ENCODE peak calls at places on chromosomes 7 and 10, in seven cellular contexts. One of them, this sample, is unnamed.

GRCh38 chr10:83603708-83604107 is 535.6 kb upstream of the GHITM start:
- DNase-seq in activated B cell treated with CpG ODN at 0.5 μM for 24 hours: no peak
- DNase-seq in left lobe of liver: no peak
- DNase-seq in GM23248: no peak
- DNase-seq in fibroblast of the conjunctiva: no peak
- DNase-seq in NB4: peak
- DNase-seq in T-helper 2 cell treated with Interferon-gamma antibody and Interleukin-4, amounts not matched to agents 5 μg/mL and 100 μg/mL, for 36 hours: peak
- DNase-seq in this sample: no peak

GRCh38 chr10:9301148-9301547 is 1246.7 kb downstream of the GATA3 start:
- DNase-seq in activated B cell treated with CpG ODN at 0.5 μM for 24 hours: no peak
- DNase-seq in left lobe of liver: no peak
- DNase-seq in GM23248: peak
- DNase-seq in fibroblast of the conjunctiva: peak
- DNase-seq in NB4: no peak
- DNase-seq in T-helper 2 cell treated with Interferon-gamma antibody and Interleukin-4, amounts not matched to agents 5 μg/mL and 100 μg/mL, for 36 hours: no peak
- DNase-seq in this sample: no peak

GRCh38 chr10:122152544-122152943 is 118.6 kb upstream of the BTBD16 start:
- DNase-seq in activated B cell treated with CpG ODN at 0.5 μM for 24 hours: no peak
- DNase-seq in left lobe of liver: no peak
- DNase-seq in GM23248: peak
- DNase-seq in fibroblast of the conjunctiva: peak
- DNase-seq in NB4: no peak
- DNase-seq in T-helper 2 cell treated with Interferon-gamma antibody and Interleukin-4, amounts not matched to agents 5 μg/mL and 100 μg/mL, for 36 hours: no peak
- DNase-seq in this sample: no peak

GRCh38 chr10:92074126-92074887 is 150.7 kb downstream of the BTAF1 start:
- DNase-seq in activated B cell treated with CpG ODN at 0.5 μM for 24 hours: no peak
- DNase-seq in left lobe of liver: no peak
- DNase-seq in GM23248: peak
- DNase-seq in fibroblast of the conjunctiva: no peak
- DNase-seq in NB4: peak
- DNase-seq in T-helper 2 cell treated with Interferon-gamma antibody and Interleukin-4, amounts not matched to agents 5 μg/mL and 100 μg/mL, for 36 hours: no peak
- DNase-seq in this sample: no peak

GRCh38 chr10:119715628-119716505 is 10.0 kb upstream of the INPP5F start:
- DNase-seq in activated B cell treated with CpG ODN at 0.5 μM for 24 hours: no peak
- DNase-seq in left lobe of liver: no peak
- DNase-seq in GM23248: no peak
- DNase-seq in fibroblast of the conjunctiva: no peak
- DNase-seq in NB4: no peak
- DNase-seq in T-helper 2 cell treated with Interferon-gamma antibody and Interleukin-4, amounts not matched to agents 5 μg/mL and 100 μg/mL, for 36 hours: no peak
- DNase-seq in this sample: no peak

GRCh38 chr7:158164101-158165095 is 423.2 kb downstream of the PTPRN2 start:
- DNase-seq in activated B cell treated with CpG ODN at 0.5 μM for 24 hours: no peak
- DNase-seq in left lobe of liver: no peak
- DNase-seq in GM23248: no peak
- DNase-seq in fibroblast of the conjunctiva: no peak
- DNase-seq in NB4: no peak
- DNase-seq in T-helper 2 cell treated with Interferon-gamma antibody and Interleukin-4, amounts not matched to agents 5 μg/mL and 100 μg/mL, for 36 hours: no peak
- DNase-seq in this sample: no peak

GRCh38 chr7:2979276-2979675 is 64.4 kb downstream of the CARD11 start:
- DNase-seq in activated B cell treated with CpG ODN at 0.5 μM for 24 hours: peak
- DNase-seq in left lobe of liver: no peak
- DNase-seq in GM23248: no peak
- DNase-seq in fibroblast of the conjunctiva: no peak
- DNase-seq in NB4: no peak
- DNase-seq in T-helper 2 cell treated with Interferon-gamma antibody and Interleukin-4, amounts not matched to agents 5 μg/mL and 100 μg/mL, for 36 hours: no peak
- DNase-seq in this sample: no peak

GRCh38 chr7:81507231-81507630 is 262.6 kb downstream of the HGF start:
- DNase-seq in activated B cell treated with CpG ODN at 0.5 μM for 24 hours: no peak
- DNase-seq in left lobe of liver: no peak
- DNase-seq in GM23248: no peak
- DNase-seq in fibroblast of the conjunctiva: no peak
- DNase-seq in NB4: no peak
- DNase-seq in T-helper 2 cell treated with Interferon-gamma antibody and Interleukin-4, amounts not matched to agents 5 μg/mL and 100 μg/mL, for 36 hours: no peak
- DNase-seq in this sample: no peak

GRCh38 chr10:62545667-62546066 is 171.5 kb downstream of the ZNF365 start:
- DNase-seq in activated B cell treated with CpG ODN at 0.5 μM for 24 hours: no peak
- DNase-seq in left lobe of liver: no peak
- DNase-seq in GM23248: peak
- DNase-seq in fibroblast of the conjunctiva: peak
- DNase-seq in NB4: peak
- DNase-seq in T-helper 2 cell treated with Interferon-gamma antibody and Interleukin-4, amounts not matched to agents 5 μg/mL and 100 μg/mL, for 36 hours: no peak
- DNase-seq in this sample: no peak

GRCh38 chr10:102628451-102628911 is 15.8 kb upstream of the TRIM8 start:
- DNase-seq in activated B cell treated with CpG ODN at 0.5 μM for 24 hours: no peak
- DNase-seq in left lobe of liver: no peak
- DNase-seq in GM23248: peak
- DNase-seq in fibroblast of the conjunctiva: no peak
- DNase-seq in NB4: no peak
- DNase-seq in T-helper 2 cell treated with Interferon-gamma antibody and Interleukin-4, amounts not matched to agents 5 μg/mL and 100 μg/mL, for 36 hours: no peak
- DNase-seq in this sample: peak

GRCh38 chr7:11332865-11333228 is 359.2 kb downstream of the PHF14 start:
- DNase-seq in activated B cell treated with CpG ODN at 0.5 μM for 24 hours: no peak
- DNase-seq in left lobe of liver: no peak
- DNase-seq in GM23248: no peak
- DNase-seq in fibroblast of the conjunctiva: no peak
- DNase-seq in NB4: no peak
- DNase-seq in T-helper 2 cell treated with Interferon-gamma antibody and Interleukin-4, amounts not matched to agents 5 μg/mL and 100 μg/mL, for 36 hours: no peak
- DNase-seq in this sample: no peak

GRCh38 chr7:151413241-151413640 is 3.4 kb upstream of the WDR86 start:
- DNase-seq in activated B cell treated with CpG ODN at 0.5 μM for 24 hours: no peak
- DNase-seq in left lobe of liver: no peak
- DNase-seq in GM23248: no peak
- DNase-seq in fibroblast of the conjunctiva: no peak
- DNase-seq in NB4: no peak
- DNase-seq in T-helper 2 cell treated with Interferon-gamma antibody and Interleukin-4, amounts not matched to agents 5 μg/mL and 100 μg/mL, for 36 hours: no peak
- DNase-seq in this sample: no peak

GRCh38 chr10:131517781-131518180 is 206.3 kb upstream of the TCERG1L start:
- DNase-seq in activated B cell treated with CpG ODN at 0.5 μM for 24 hours: no peak
- DNase-seq in left lobe of liver: no peak
- DNase-seq in GM23248: no peak
- DNase-seq in fibroblast of the conjunctiva: no peak
- DNase-seq in NB4: no peak
- DNase-seq in T-helper 2 cell treated with Interferon-gamma antibody and Interleukin-4, amounts not matched to agents 5 μg/mL and 100 μg/mL, for 36 hours: no peak
- DNase-seq in this sample: no peak

GRCh38 chr7:99554929-99555328 is 3.0 kb upstream of the FAM200A start:
- DNase-seq in activated B cell treated with CpG ODN at 0.5 μM for 24 hours: no peak
- DNase-seq in left lobe of liver: no peak
- DNase-seq in GM23248: no peak
- DNase-seq in fibroblast of the conjunctiva: no peak
- DNase-seq in NB4: no peak
- DNase-seq in T-helper 2 cell treated with Interferon-gamma antibody and Interleukin-4, amounts not matched to agents 5 μg/mL and 100 μg/mL, for 36 hours: no peak
- DNase-seq in this sample: no peak

GRCh38 chr7:123888192-123888591 is 36.8 kb upstream of the SPAM1 start:
- DNase-seq in activated B cell treated with CpG ODN at 0.5 μM for 24 hours: no peak
- DNase-seq in left lobe of liver: no peak
- DNase-seq in GM23248: no peak
- DNase-seq in fibroblast of the conjunctiva: no peak
- DNase-seq in NB4: no peak
- DNase-seq in T-helper 2 cell treated with Interferon-gamma antibody and Interleukin-4, amounts not matched to agents 5 μg/mL and 100 μg/mL, for 36 hours: no peak
- DNase-seq in this sample: no peak

GRCh38 chr7:3005257-3005656 is 38.4 kb downstream of the CARD11 start:
- DNase-seq in activated B cell treated with CpG ODN at 0.5 μM for 24 hours: no peak
- DNase-seq in left lobe of liver: no peak
- DNase-seq in GM23248: no peak
- DNase-seq in fibroblast of the conjunctiva: no peak
- DNase-seq in NB4: no peak
- DNase-seq in T-helper 2 cell treated with Interferon-gamma antibody and Interleukin-4, amounts not matched to agents 5 μg/mL and 100 μg/mL, for 36 hours: no peak
- DNase-seq in this sample: no peak

GRCh38 chr7:6579446-6579845 is 2.2 kb downstream of the ZDHHC4 start:
- DNase-seq in activated B cell treated with CpG ODN at 0.5 μM for 24 hours: no peak
- DNase-seq in left lobe of liver: no peak
- DNase-seq in GM23248: peak
- DNase-seq in fibroblast of the conjunctiva: no peak
- DNase-seq in NB4: peak
- DNase-seq in T-helper 2 cell treated with Interferon-gamma antibody and Interleukin-4, amounts not matched to agents 5 μg/mL and 100 μg/mL, for 36 hours: no peak
- DNase-seq in this sample: no peak

GRCh38 chr10:124248646-124249045 is 155.2 kb upstream of the CHST15 start:
- DNase-seq in activated B cell treated with CpG ODN at 0.5 μM for 24 hours: no peak
- DNase-seq in left lobe of liver: no peak
- DNase-seq in GM23248: no peak
- DNase-seq in fibroblast of the conjunctiva: no peak
- DNase-seq in NB4: no peak
- DNase-seq in T-helper 2 cell treated with Interferon-gamma antibody and Interleukin-4, amounts not matched to agents 5 μg/mL and 100 μg/mL, for 36 hours: no peak
- DNase-seq in this sample: no peak

GRCh38 chr7:43458746-43459337 is 124.1 kb upstream of the STK17A start:
- DNase-seq in activated B cell treated with CpG ODN at 0.5 μM for 24 hours: no peak
- DNase-seq in left lobe of liver: no peak
- DNase-seq in GM23248: no peak
- DNase-seq in fibroblast of the conjunctiva: no peak
- DNase-seq in NB4: no peak
- DNase-seq in T-helper 2 cell treated with Interferon-gamma antibody and Interleukin-4, amounts not matched to agents 5 μg/mL and 100 μg/mL, for 36 hours: no peak
- DNase-seq in this sample: no peak

GRCh38 chr10:60497364-60497763 is 107.7 kb upstream of the ANK3 start:
- DNase-seq in activated B cell treated with CpG ODN at 0.5 μM for 24 hours: no peak
- DNase-seq in left lobe of liver: no peak
- DNase-seq in GM23248: no peak
- DNase-seq in fibroblast of the conjunctiva: no peak
- DNase-seq in NB4: no peak
- DNase-seq in T-helper 2 cell treated with Interferon-gamma antibody and Interleukin-4, amounts not matched to agents 5 μg/mL and 100 μg/mL, for 36 hours: no peak
- DNase-seq in this sample: no peak

GRCh38 chr7:78099715-78100477 is 301.3 kb downstream of the PHTF2 start:
- DNase-seq in activated B cell treated with CpG ODN at 0.5 μM for 24 hours: no peak
- DNase-seq in left lobe of liver: no peak
- DNase-seq in GM23248: peak
- DNase-seq in fibroblast of the conjunctiva: no peak
- DNase-seq in NB4: no peak
- DNase-seq in T-helper 2 cell treated with Interferon-gamma antibody and Interleukin-4, amounts not matched to agents 5 μg/mL and 100 μg/mL, for 36 hours: no peak
- DNase-seq in this sample: no peak